ENCODE peak calls at places on chromosomes 6 and 20, in eight cellular contexts. One of them, this sample, is unnamed.

GRCh38 chr6:41548098-41548840 is 2.1 kb downstream of the FOXP4 start:
- DNase-seq in uterus: no peak
- DNase-seq in brain microvascular endothelial cell: no peak
- DNase-seq in HFF-Myc: no peak
- DNase-seq in psoas muscle: no peak
- DNase-seq in heart left ventricle: no peak
- DNase-seq in Caco-2: no peak
- DNase-seq in BJ: no peak
- DNase-seq in this sample: no peak

GRCh38 chr6:73521351-73522254 is 771 bp upstream of the EEF1A1 start:
- DNase-seq in BJ: peak; percentile 46
- DNase-seq in psoas muscle: no peak
- DNase-seq in heart left ventricle: peak; percentile 83
- DNase-seq in uterus: no peak
- DNase-seq in brain microvascular endothelial cell: peak; percentile 78
- DNase-seq in HFF-Myc: no peak
- DNase-seq in Caco-2: no peak
- DNase-seq in this sample: no peak

GRCh38 chr20:3162080-3162611 is 2.5 kb upstream of the FASTKD5 start:
- DNase-seq in uterus: no peak
- DNase-seq in psoas muscle: no peak
- DNase-seq in HFF-Myc: no peak
- DNase-seq in brain microvascular endothelial cell: no peak
- DNase-seq in Caco-2: no peak
- DNase-seq in BJ: no peak
- DNase-seq in heart left ventricle: no peak
- DNase-seq in this sample: no peak

GRCh38 chr6:164692772-164693171 is 616.6 kb downstream of the C6orf118 start:
- DNase-seq in uterus: no peak
- DNase-seq in HFF-Myc: no peak
- DNase-seq in BJ: no peak
- DNase-seq in heart left ventricle: no peak
- DNase-seq in brain microvascular endothelial cell: no peak
- DNase-seq in psoas muscle: no peak
- DNase-seq in Caco-2: no peak
- DNase-seq in this sample: no peak

GRCh38 chr20:44066645-44067606 is 120.1 kb downstream of the JPH2 start:
- DNase-seq in uterus: no peak
- DNase-seq in BJ: no peak
- DNase-seq in HFF-Myc: no peak
- DNase-seq in brain microvascular endothelial cell: no peak
- DNase-seq in heart left ventricle: no peak
- DNase-seq in psoas muscle: no peak
- DNase-seq in Caco-2: no peak
- DNase-seq in this sample: no peak

GRCh38 chr6:163793584-163793983 is 379.1 kb downstream of the QKI start:
- DNase-seq in Caco-2: no peak
- DNase-seq in psoas muscle: no peak
- DNase-seq in uterus: no peak
- DNase-seq in HFF-Myc: peak; percentile 45
- DNase-seq in brain microvascular endothelial cell: peak; percentile 81
- DNase-seq in BJ: no peak
- DNase-seq in heart left ventricle: no peak
- DNase-seq in this sample: peak; percentile 93

GRCh38 chr6:53734473-53735299 is 60.1 kb upstream of the LRRC1 start:
- DNase-seq in Caco-2: peak; percentile 84
- DNase-seq in heart left ventricle: no peak
- DNase-seq in HFF-Myc: peak; percentile 75
- DNase-seq in brain microvascular endothelial cell: peak; percentile 72
- DNase-seq in uterus: no peak
- DNase-seq in BJ: peak; percentile 77
- DNase-seq in psoas muscle: no peak
- DNase-seq in this sample: peak; percentile 81

GRCh38 chr20:52305843-52306242 is 114.3 kb upstream of the ZFP64 start:
- DNase-seq in heart left ventricle: no peak
- DNase-seq in Caco-2: no peak
- DNase-seq in psoas muscle: no peak
- DNase-seq in brain microvascular endothelial cell: no peak
- DNase-seq in BJ: no peak
- DNase-seq in HFF-Myc: no peak
- DNase-seq in uterus: no peak
- DNase-seq in this sample: no peak

GRCh38 chr20:24660651-24661050 is 191.2 kb downstream of the SYNDIG1 start:
- DNase-seq in BJ: no peak
- DNase-seq in uterus: no peak
- DNase-seq in HFF-Myc: no peak
- DNase-seq in Caco-2: no peak
- DNase-seq in psoas muscle: no peak
- DNase-seq in heart left ventricle: no peak
- DNase-seq in brain microvascular endothelial cell: no peak
- DNase-seq in this sample: no peak

GRCh38 chr6:83467620-83468036 is 36.8 kb upstream of the ME1 start:
- DNase-seq in brain microvascular endothelial cell: no peak
- DNase-seq in BJ: no peak
- DNase-seq in Caco-2: no peak
- DNase-seq in heart left ventricle: peak; percentile 31
- DNase-seq in uterus: no peak
- DNase-seq in psoas muscle: peak; percentile 39
- DNase-seq in HFF-Myc: no peak
- DNase-seq in this sample: no peak

GRCh38 chr20:50673831-50674825 is 17.2 kb downstream of the RIPOR3 start:
- DNase-seq in psoas muscle: no peak
- DNase-seq in BJ: no peak
- DNase-seq in Caco-2: no peak
- DNase-seq in uterus: no peak
- DNase-seq in heart left ventricle: no peak
- DNase-seq in brain microvascular endothelial cell: no peak
- DNase-seq in HFF-Myc: no peak
- DNase-seq in this sample: no peak

GRCh38 chr6:217048-217659 is 75.1 kb upstream of the DUSP22 start:
- DNase-seq in heart left ventricle: no peak
- DNase-seq in Caco-2: peak; percentile 52
- DNase-seq in psoas muscle: no peak
- DNase-seq in uterus: no peak
- DNase-seq in brain microvascular endothelial cell: no peak
- DNase-seq in BJ: no peak
- DNase-seq in HFF-Myc: no peak
- DNase-seq in this sample: no peak

GRCh38 chr6:151763938-151764680 is 43.4 kb upstream of the ESR1 start:
- DNase-seq in Caco-2: peak; percentile 75
- DNase-seq in uterus: peak; percentile 95
- DNase-seq in heart left ventricle: peak; percentile 90
- DNase-seq in psoas muscle: peak; percentile 91
- DNase-seq in brain microvascular endothelial cell: peak; percentile 93
- DNase-seq in HFF-Myc: peak; percentile 37
- DNase-seq in BJ: no peak
- DNase-seq in this sample: no peak

GRCh38 chr6:153442096-153442495 is 311.0 kb upstream of the RGS17 start:
- DNase-seq in BJ: no peak
- DNase-seq in HFF-Myc: no peak
- DNase-seq in uterus: no peak
- DNase-seq in brain microvascular endothelial cell: no peak
- DNase-seq in Caco-2: no peak
- DNase-seq in heart left ventricle: no peak
- DNase-seq in psoas muscle: no peak
- DNase-seq in this sample: no peak

GRCh38 chr6:23073851-23074250 is 504.5 kb downstream of the HDGFL1 start:
- DNase-seq in Caco-2: no peak
- DNase-seq in uterus: no peak
- DNase-seq in brain microvascular endothelial cell: no peak
- DNase-seq in HFF-Myc: no peak
- DNase-seq in heart left ventricle: no peak
- DNase-seq in BJ: no peak
- DNase-seq in psoas muscle: no peak
- DNase-seq in this sample: no peak

GRCh38 chr6:159969921-159970320 is 1.0 kb downstream of the IGF2R start:
- DNase-seq in uterus: peak; percentile 46
- DNase-seq in BJ: no peak
- DNase-seq in brain microvascular endothelial cell: peak; percentile 79
- DNase-seq in Caco-2: peak; percentile 67
- DNase-seq in HFF-Myc: no peak
- DNase-seq in psoas muscle: peak; percentile 29
- DNase-seq in heart left ventricle: peak; percentile 74
- DNase-seq in this sample: no peak

GRCh38 chr6:149716181-149716580 is 1.7 kb downstream of the LATS1 start:
- DNase-seq in BJ: no peak
- DNase-seq in uterus: no peak
- DNase-seq in psoas muscle: no peak
- DNase-seq in heart left ventricle: no peak
- DNase-seq in HFF-Myc: no peak
- DNase-seq in brain microvascular endothelial cell: no peak
- DNase-seq in Caco-2: no peak
- DNase-seq in this sample: no peak

GRCh38 chr6:69719602-69720193 is 77.1 kb downstream of the LMBRD1 start:
- DNase-seq in psoas muscle: no peak
- DNase-seq in uterus: no peak
- DNase-seq in BJ: no peak
- DNase-seq in brain microvascular endothelial cell: peak; percentile 42
- DNase-seq in HFF-Myc: peak; percentile 5
- DNase-seq in heart left ventricle: no peak
- DNase-seq in Caco-2: no peak
- DNase-seq in this sample: peak; percentile 13

GRCh38 chr6:8658391-8658790 is 223.0 kb upstream of the SLC35B3 start:
- DNase-seq in uterus: no peak
- DNase-seq in HFF-Myc: no peak
- DNase-seq in Caco-2: no peak
- DNase-seq in psoas muscle: no peak
- DNase-seq in brain microvascular endothelial cell: no peak
- DNase-seq in heart left ventricle: no peak
- DNase-seq in BJ: no peak
- DNase-seq in this sample: no peak

GRCh38 chr6:5517781-5518180 is 256.5 kb downstream of the FARS2 start:
- DNase-seq in heart left ventricle: no peak
- DNase-seq in Caco-2: no peak
- DNase-seq in uterus: no peak
- DNase-seq in BJ: no peak
- DNase-seq in HFF-Myc: no peak
- DNase-seq in psoas muscle: no peak
- DNase-seq in brain microvascular endothelial cell: no peak
- DNase-seq in this sample: no peak

GRCh38 chr6:38262041-38262440 is 377.7 kb downstream of the BTBD9 start:
- DNase-seq in psoas muscle: no peak
- DNase-seq in BJ: peak; percentile 58
- DNase-seq in HFF-Myc: peak; percentile 80
- DNase-seq in brain microvascular endothelial cell: peak; percentile 92
- DNase-seq in Caco-2: peak; percentile 7
- DNase-seq in uterus: no peak
- DNase-seq in heart left ventricle: no peak
- DNase-seq in this sample: peak; percentile 68

GRCh38 chr20:21262812-21263211 is 40.3 kb upstream of the XRN2 start:
- DNase-seq in BJ: no peak
- DNase-seq in Caco-2: no peak
- DNase-seq in uterus: no peak
- DNase-seq in brain microvascular endothelial cell: no peak
- DNase-seq in psoas muscle: no peak
- DNase-seq in HFF-Myc: no peak
- DNase-seq in heart left ventricle: no peak
- DNase-seq in this sample: no peak

GRCh38 chr20:19932170-19932667 is 84.9 kb upstream of the NAA20 start:
- DNase-seq in HFF-Myc: peak; percentile 87
- DNase-seq in brain microvascular endothelial cell: peak; percentile 67
- DNase-seq in BJ: peak; percentile 83
- DNase-seq in psoas muscle: peak; percentile 29
- DNase-seq in uterus: peak; percentile 69
- DNase-seq in heart left ventricle: peak; percentile 72
- DNase-seq in Caco-2: no peak
- DNase-seq in this sample: no peak

GRCh38 chr6:47697925-47698324 is 455 bp upstream of the ADGRF4 start:
- DNase-seq in uterus: no peak
- DNase-seq in HFF-Myc: no peak
- DNase-seq in heart left ventricle: no peak
- DNase-seq in BJ: no peak
- DNase-seq in brain microvascular endothelial cell: no peak
- DNase-seq in psoas muscle: no peak
- DNase-seq in Caco-2: no peak
- DNase-seq in this sample: no peak

GRCh38 chr6:47701374-47701773 is 3.0 kb downstream of the ADGRF4 start:
- DNase-seq in psoas muscle: no peak
- DNase-seq in BJ: no peak
- DNase-seq in HFF-Myc: no peak
- DNase-seq in brain microvascular endothelial cell: no peak
- DNase-seq in heart left ventricle: no peak
- DNase-seq in uterus: no peak
- DNase-seq in Caco-2: no peak
- DNase-seq in this sample: no peak

GRCh38 chr6:47698342-47698787 is at the start of gene ADGRF4:
- DNase-seq in brain microvascular endothelial cell: peak; percentile 79
- DNase-seq in uterus: no peak
- DNase-seq in psoas muscle: no peak
- DNase-seq in BJ: peak; percentile 3
- DNase-seq in Caco-2: peak; percentile 80
- DNase-seq in heart left ventricle: no peak
- DNase-seq in HFF-Myc: no peak
- DNase-seq in this sample: no peak

GRCh38 chr6:47700051-47700450 is 1.7 kb downstream of the ADGRF4 start:
- DNase-seq in Caco-2: no peak
- DNase-seq in brain microvascular endothelial cell: peak; percentile 32
- DNase-seq in BJ: no peak
- DNase-seq in heart left ventricle: no peak
- DNase-seq in uterus: peak; percentile 16
- DNase-seq in HFF-Myc: peak; percentile 5
- DNase-seq in psoas muscle: no peak
- DNase-seq in this sample: no peak

GRCh38 chr6:47700596-47700995 is 2.2 kb downstream of the ADGRF4 start:
- DNase-seq in psoas muscle: no peak
- DNase-seq in heart left ventricle: no peak
- DNase-seq in BJ: no peak
- DNase-seq in uterus: no peak
- DNase-seq in brain microvascular endothelial cell: no peak
- DNase-seq in HFF-Myc: no peak
- DNase-seq in Caco-2: no peak
- DNase-seq in this sample: no peak
- H3K4me3 ChIP-seq in psoas muscle: no peak overlapping the region
- H3K4me3 ChIP-seq in heart left ventricle: no peak overlapping the region
- H3K4me3 ChIP-seq in BJ: no peak overlapping the region
- H3K4me3 ChIP-seq in uterus: no peak overlapping the region
- H3K4me3 ChIP-seq in brain microvascular endothelial cell: no peak overlapping the region
- H3K4me3 ChIP-seq in HFF-Myc: no peak overlapping the region
- H3K4me3 ChIP-seq in Caco-2: no peak overlapping the region
- H3K4me3 ChIP-seq in this sample: no peak overlapping the region

GRCh38 chr6:143953922-143954321 is 54.1 kb downstream of the PLAGL1 start:
- DNase-seq in Caco-2: no peak
- DNase-seq in BJ: no peak
- DNase-seq in psoas muscle: no peak
- DNase-seq in uterus: no peak
- DNase-seq in HFF-Myc: no peak
- DNase-seq in brain microvascular endothelial cell: no peak
- DNase-seq in heart left ventricle: no peak
- DNase-seq in this sample: no peak
- TF ChIP-seq CTCF in Caco-2: no peak
- TF ChIP-seq CTCF in BJ: no peak
- TF ChIP-seq CTCF in psoas muscle: no peak
- TF ChIP-seq CTCF in uterus: no peak
- TF ChIP-seq CTCF in HFF-Myc: no peak
- TF ChIP-seq CTCF in brain microvascular endothelial cell: no peak
- TF ChIP-seq CTCF in heart left ventricle: no peak
- TF ChIP-seq CTCF in this sample: no peak

GRCh38 chr20:31663838-31664695 is 26.4 kb downstream of the COX4I2 start:
- DNase-seq in psoas muscle: no peak
- DNase-seq in HFF-Myc: no peak
- DNase-seq in uterus: no peak
- DNase-seq in heart left ventricle: no peak
- DNase-seq in brain microvascular endothelial cell: no peak
- DNase-seq in BJ: no peak
- DNase-seq in Caco-2: peak; percentile 86
- DNase-seq in this sample: no peak
- H3K4me3 ChIP-seq in psoas muscle: no peak overlapping the region
- H3K4me3 ChIP-seq in HFF-Myc: no peak overlapping the region
- H3K4me3 ChIP-seq in uterus: no peak overlapping the region
- H3K4me3 ChIP-seq in heart left ventricle: no peak overlapping the region
- H3K4me3 ChIP-seq in brain microvascular endothelial cell: no peak overlapping the region
- H3K4me3 ChIP-seq in BJ: no peak overlapping the region
- H3K4me3 ChIP-seq in Caco-2: no peak overlapping the region
- H3K4me3 ChIP-seq in this sample: no peak overlapping the region

GRCh38 chr6:24089741-24090140 is 36.3 kb upstream of the NRSN1 start:
- DNase-seq in heart left ventricle: no peak
- DNase-seq in brain microvascular endothelial cell: no peak
- DNase-seq in psoas muscle: no peak
- DNase-seq in Caco-2: no peak
- DNase-seq in BJ: no peak
- DNase-seq in uterus: no peak
- DNase-seq in HFF-Myc: no peak
- DNase-seq in this sample: no peak
- TF ChIP-seq CTCF in heart left ventricle: no peak
- TF ChIP-seq CTCF in brain microvascular endothelial cell: no peak
- TF ChIP-seq CTCF in psoas muscle: no peak
- TF ChIP-seq CTCF in Caco-2: no peak
- TF ChIP-seq CTCF in BJ: no peak
- TF ChIP-seq CTCF in uterus: no peak
- TF ChIP-seq CTCF in HFF-Myc: no peak
- TF ChIP-seq CTCF in this sample: no peak